ENCODE peak calls at places on chromosomes 16 and 17, in nine cellular contexts. S is Jurkat, Clone E6-1; D is stimulated activated CD4-positive, alpha-beta T cell treated with anti-CD3 and anti-CD28 coated beads, Interleukin-1b, Interleukin-23, amount 100 ng/mL, for 1 hour; U is midbrain; P is fibroblast of villous mesenchyme; T is AG09309; L is activated CD8-positive, alpha-beta T cell treated with anti-CD3 and anti-CD28 coated beads, Interleukin-2, amount 10 ng/mL, durations not matched to agents 7 days and 5 days; M is activated T-cell treated with anti-CD3 and anti-CD28 coated beads for 24 hours; A is esophagus squamous epithelium. N is an unnamed sample.

GRCh38 chr16:58411736-58412614 is 19.7 kb downstream of the GINS3 start:
- DNase-seq in S (no peak), D (no peak), U (no peak), P (no peak), T (no peak), L (no peak), M (no peak), A (no peak), N (no peak)

GRCh38 chr16:29908719-29909220 is 8.5 kb downstream of the ASPHD1 start:
- DNase-seq in S (no peak), D (no peak), U (no peak), P (no peak), T (no peak), L (no peak), M (no peak), A (no peak), N (no peak)

GRCh38 chr17:1498233-1498632 is 5.7 kb upstream of the MYO1C start:
- DNase-seq in S (no peak), D (no peak), U (no peak), P (no peak), T (no peak), L (no peak), M (no peak), A (no peak), N (no peak)

GRCh38 chr16:10982430-10983174 is 38.2 kb downstream of the CLEC16A start:
- DNase-seq in S (no peak), D (no peak), U (peak; percentile 6), P (no peak), T (no peak), L (no peak), M (no peak), A (no peak), N (no peak)

GRCh38 chr16:17939723-17940122 is 396.8 kb downstream of the NPIPA8 start:
- DNase-seq in S (no peak), D (no peak), U (no peak), P (no peak), T (no peak), L (no peak), M (no peak), A (no peak), N (no peak)

GRCh38 chr17:75875182-75875939 is 3.0 kb downstream of the TRIM47 start:
- DNase-seq in S (no peak), D (no peak), U (no peak), P (no peak), T (no peak), L (no peak), M (no peak), A (no peak), N (no peak)

GRCh38 chr16:78034530-78034929 is 12.2 kb downstream of the CLEC3A start:
- DNase-seq in S (no peak), D (no peak), U (no peak), P (no peak), T (no peak), L (no peak), M (no peak), A (no peak), N (peak; percentile 2)

GRCh38 chr17:61403846-61404701 is 4.4 kb downstream of the TBX2 start:
- DNase-seq in S (no peak), D (no peak), U (no peak), P (peak; percentile 64), T (no peak), L (no peak), M (no peak), A (no peak), N (no peak)

GRCh38 chr16:1731603-1732002 is 25.6 kb downstream of the MAPK8IP3 start:
- DNase-seq in S (no peak), D (no peak), U (no peak), P (no peak), T (no peak), L (no peak), M (no peak), A (no peak), N (no peak)

GRCh38 chr16:3643095-3643730 is 11.3 kb upstream of the DNASE1 start:
- DNase-seq in S (no peak), D (no peak), U (no peak), P (no peak), T (no peak), L (no peak), M (no peak), A (no peak), N (no peak)

GRCh38 chr17:42284566-42284965 is 3.7 kb upstream of the STAT5A start:
- DNase-seq in S (no peak), D (no peak), U (no peak), P (no peak), T (no peak), L (no peak), M (no peak), A (no peak), N (no peak)

GRCh38 chr16:85522842-85523601 is 90.1 kb upstream of the GSE1 start:
- DNase-seq in S (no peak), D (no peak), U (no peak), P (peak; percentile 40), T (no peak), L (no peak), M (no peak), A (no peak), N (peak; percentile 35)

GRCh38 chr17:73031472-73031871 is 61.0 kb downstream of the SLC39A11 start:
- DNase-seq in S (no peak), D (no peak), U (no peak), P (no peak), T (no peak), L (no peak), M (no peak), A (no peak), N (no peak)

GRCh38 chr16:68338326-68339119 is 27.7 kb downstream of the PRMT7 start:
- DNase-seq in S (no peak), D (no peak), U (no peak), P (no peak), T (no peak), L (no peak), M (no peak), A (no peak), N (no peak)

GRCh38 chr17:69763503-69763902 is 311.5 kb upstream of the KCNJ16 start:
- DNase-seq in S (peak; percentile 1), D (no peak), U (no peak), P (peak; percentile 27), T (no peak), L (no peak), M (no peak), A (no peak), N (no peak)

GRCh38 chr17:69287168-69287567 is 39.8 kb downstream of the ABCA5 start:
- DNase-seq in S (no peak), D (no peak), U (no peak), P (peak; percentile 30), T (no peak), L (no peak), M (no peak), A (no peak), N (no peak)

GRCh38 chr17:73444021-73444420 is 132.2 kb upstream of the CDC42EP4 start:
- DNase-seq in S (no peak), D (no peak), U (no peak), P (no peak), T (no peak), L (no peak), M (no peak), A (no peak), N (no peak)

GRCh38 chr17:68290268-68290954 is 516 bp downstream of the SLC16A6 start:
- DNase-seq in S (peak; percentile 65), D (no peak), U (no peak), P (no peak), T (no peak), L (peak; percentile 67), M (peak; percentile 41), A (no peak), N (no peak)